ENCODE peak calls at places on chromosomes 11 and 22, in ten cellular contexts. L is tibial artery, P is lung, D is NB4, G is CD14-positive monocyte, H is IMR-90, Q is H9, Z is right lobe of liver, N is HFFc6, F is WTC11. S is an unnamed sample.
A peak's percentile ranks its signal among the peaks of the same experiment; 100 is the strongest.

GRCh38 chr11:43632171-43632570 is 48.4 kb upstream of the HSD17B12 start:
- DNase-seq in G (no peak), D (no peak), N (peak; percentile 46), L (no peak), F (no peak), Z (no peak), H (peak; percentile 45), P (no peak), Q (no peak), S (no peak)

GRCh38 chr11:75668508-75669297 is at the start of gene MAP6:
- DNase-seq in Z (no peak), L (no peak), N (no peak), F (peak; percentile 64), G (no peak), D (peak; percentile 36), H (no peak), Q (peak; percentile 64), P (no peak), S (no peak)

GRCh38 chr11:10514713-10515112 is 26.3 kb downstream of the RNF141 start:
- DNase-seq in D (no peak), F (no peak), Q (no peak), H (peak; percentile 14), P (no peak), N (no peak), G (no peak), Z (no peak), L (no peak), S (no peak)

GRCh38 chr11:132846080-132846479 is 686.2 kb downstream of the OPCML start:
- DNase-seq in L (no peak), N (no peak), F (no peak), G (no peak), H (no peak), Q (no peak), P (no peak), D (peak; percentile 7), Z (no peak), S (no peak)

GRCh38 chr11:66860449-66860831 is 3.6 kb downstream of the LRFN4 start:
- DNase-seq in H (no peak), G (no peak), Q (peak; percentile 65), Z (no peak), D (no peak), P (no peak), N (no peak), F (no peak), L (no peak), S (no peak)

GRCh38 chr11:122491486-122491885 is 164.0 kb upstream of the UBASH3B start:
- DNase-seq in D (peak; percentile 21), P (no peak), L (no peak), H (peak; percentile 75), G (no peak), N (peak; percentile 5), Q (no peak), Z (no peak), F (no peak), S (no peak)

GRCh38 chr11:16171882-16172281 is 184.5 kb downstream of the SOX6 start:
- DNase-seq in N (no peak), L (no peak), Q (no peak), G (no peak), H (no peak), Z (no peak), F (no peak), P (no peak), D (no peak), S (no peak)

GRCh38 chr11:88411265-88411664 is 73.7 kb upstream of the CTSC start:
- DNase-seq in N (peak; percentile 91), Z (no peak), D (no peak), L (no peak), Q (no peak), H (peak; percentile 92), G (no peak), P (no peak), F (no peak), S (no peak)

GRCh38 chr11:57071829-57072228 is 83.1 kb downstream of the OR5AK2 start:
- DNase-seq in L (no peak), Q (no peak), G (no peak), F (no peak), N (peak; percentile 57), H (peak; percentile 37), Z (no peak), D (no peak), P (no peak), S (no peak)

GRCh38 chr11:114340311-114341131 is 44.3 kb downstream of the NNMT start:
- DNase-seq in Q (peak; percentile 73), N (peak; percentile 60), H (peak; percentile 82), F (peak; percentile 41), P (no peak), L (peak; percentile 71), D (peak; percentile 74), G (no peak), Z (no peak), S (no peak)

GRCh38 chr11:28730889-28731288 is 622.7 kb downstream of the METTL15 start:
- DNase-seq in N (no peak), D (no peak), Z (no peak), L (no peak), Q (no peak), F (no peak), H (no peak), G (no peak), P (no peak), S (no peak)

GRCh38 chr11:62001450-62002178 is 34.2 kb upstream of the FTH1 start:
- DNase-seq in Z (peak; percentile 95), D (peak; percentile 46), P (no peak), H (no peak), L (peak; percentile 60), N (no peak), Q (no peak), F (no peak), G (no peak), S (no peak)

GRCh38 chr22:19062909-19063308 is 59.3 kb downstream of the DGCR2 start:
- DNase-seq in N (no peak), L (no peak), H (no peak), G (no peak), Q (no peak), P (no peak), F (no peak), Z (no peak), D (no peak), S (no peak)

GRCh38 chr11:44709281-44709562 is 17.5 kb upstream of the TSPAN18 start:
- DNase-seq in D (peak; percentile 12), Z (peak; percentile 84), P (no peak), N (no peak), L (no peak), H (no peak), G (no peak), Q (no peak), F (no peak), S (no peak)

GRCh38 chr11:59199546-59200420 is 12.9 kb downstream of the MPEG1 start:
- DNase-seq in Q (no peak), F (no peak), P (no peak), L (no peak), Z (no peak), D (no peak), G (peak; percentile 58), H (no peak), N (no peak), S (no peak)

DNA sequence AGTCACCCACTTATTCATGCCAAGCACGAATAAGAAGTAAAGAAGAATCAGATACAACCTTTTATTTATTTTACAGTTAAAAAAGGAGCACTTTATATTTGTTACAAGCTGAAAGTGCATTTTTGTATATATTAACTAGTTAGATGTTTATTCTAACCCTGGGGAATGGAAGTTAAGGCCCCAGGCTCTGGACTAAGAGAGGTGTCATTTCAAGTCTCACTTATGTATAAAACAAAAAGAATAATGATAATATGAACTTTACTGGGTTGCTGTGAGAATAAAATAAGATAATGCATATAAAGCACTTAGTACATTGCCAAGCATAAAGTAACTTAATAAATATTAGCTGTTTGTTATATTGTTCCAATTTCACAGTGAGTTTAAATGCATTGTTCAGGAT is 12.1 kb upstream of the FAT3 start:
- DNase-seq in H (no peak), D (no peak), G (no peak), P (no peak), N (no peak), F (no peak), L (no peak), Z (no peak), Q (no peak), S (no peak)
- TF ChIP-seq CTCF in H (no peak), D (no peak), G (no peak), P (no peak), N (no peak), F (no peak), L (no peak), Z (no peak), Q (no peak), S (no peak)

DNA sequence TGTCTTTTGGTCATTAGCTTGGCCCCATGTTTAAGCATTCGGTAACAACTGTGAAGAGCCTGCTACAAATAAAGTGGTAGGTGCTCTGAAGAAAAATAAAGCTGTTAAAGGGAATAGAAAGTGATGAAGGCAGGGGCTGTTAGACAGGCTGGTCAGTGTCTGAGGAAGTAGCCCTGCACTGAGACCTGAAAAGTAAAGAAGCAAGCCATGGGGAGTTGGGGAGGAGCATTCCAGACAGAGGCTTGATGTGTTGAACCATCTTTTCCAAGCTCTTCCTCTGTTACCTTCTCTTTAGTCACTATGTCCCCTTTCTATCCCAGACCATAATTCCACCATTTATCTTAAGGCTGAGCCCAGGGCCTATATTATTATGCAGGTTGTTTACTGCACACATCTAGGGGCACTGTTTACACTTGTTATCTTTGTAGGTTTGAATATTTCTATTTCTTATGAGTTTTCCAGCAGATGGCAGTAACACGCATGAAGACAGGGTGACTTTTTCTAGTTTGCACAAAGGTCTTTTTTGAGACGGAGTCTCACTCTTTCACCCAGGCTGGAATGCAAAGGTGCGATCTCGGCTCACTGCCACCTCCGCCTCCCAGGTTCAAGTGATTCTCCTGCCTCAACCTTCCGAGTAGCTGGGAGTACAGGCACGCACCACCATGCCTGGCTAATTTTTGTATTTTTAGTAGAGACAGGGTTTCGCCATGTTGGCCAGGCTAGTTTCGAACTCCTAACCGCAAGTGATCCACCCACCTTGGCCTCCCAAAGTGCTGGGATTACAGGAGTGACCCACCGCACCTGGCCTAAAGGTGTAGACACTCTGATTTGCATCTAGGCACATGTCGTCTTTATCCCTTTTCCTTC is 23.0 kb downstream of the ZFTA start:
- DNase-seq in Z (no peak), H (no peak), Q (no peak), P (no peak), N (no peak), F (no peak), D (peak; percentile 48), L (no peak), G (no peak), S (no peak)
- TF ChIP-seq CTCF in Z (peak; percentile 38), H (no peak), Q (peak; percentile 36), P (no peak), N (peak; percentile 68), F (no peak), D (peak; percentile 5), L (no peak), G (no peak), S (peak; percentile 36)

DNA sequence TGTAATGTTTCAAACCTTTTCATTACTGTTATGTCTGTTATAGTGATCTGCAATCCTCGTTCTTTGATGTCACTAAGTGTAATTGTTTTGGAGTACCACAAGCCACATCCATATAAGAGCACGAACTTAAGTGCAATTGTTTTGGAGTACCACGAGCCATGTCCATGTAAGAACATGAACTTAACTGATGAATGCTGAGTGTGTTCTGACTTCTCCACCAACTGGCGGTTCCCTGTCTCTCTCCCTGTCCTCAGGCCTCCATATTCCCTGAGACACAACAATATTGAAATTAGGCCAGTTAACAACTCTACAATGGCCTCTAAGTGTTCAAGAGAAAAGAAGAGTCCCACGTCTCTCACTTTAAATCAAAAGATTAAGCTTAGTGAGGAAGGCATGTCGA is 23.5 kb downstream of the TESMIN start:
- DNase-seq in G (no peak), L (no peak), Q (no peak), P (no peak), N (no peak), H (peak; percentile 8), F (no peak), D (peak; percentile 34), Z (no peak), S (no peak)
- TF ChIP-seq CTCF in G (no peak), L (no peak), Q (no peak), P (no peak), N (no peak), H (peak; percentile 27), F (no peak), D (no peak), Z (no peak), S (no peak)

GRCh38 chr11:102347526-102348331 is 715 bp downstream of the BIRC2 start:
- DNase-seq in G (no peak), Z (no peak), H (peak; percentile 29), F (no peak), N (peak; percentile 35), D (peak; percentile 65), L (no peak), Q (no peak), P (peak; percentile 35), S (no peak)
- TF ChIP-seq CTCF in G (no peak), Z (no peak), H (no peak), F (no peak), N (no peak), D (no peak), L (no peak), Q (no peak), P (no peak), S (no peak)

S was measured in type B pancreatic cell.